ENCODE peak calls at places on chromosomes 12 and 14, in four cellular contexts. N, J, D and M are unnamed samples.

GRCh38 chr12:45575823-45576448 is 153.6 kb upstream of the ARID2 start:
- DNase-seq in D (no peak), J (no peak), N (no peak), M (no peak)

GRCh38 chr14:40682131-40682913 is 924.4 kb upstream of the LRFN5 start:
- DNase-seq in J (no peak), N (peak; percentile 32), D (peak; percentile 1), M (no peak)

GRCh38 chr14:76784881-76785280 is 23.6 kb downstream of the VASH1 start:
- DNase-seq in J (peak; percentile 82), D (peak; percentile 87), N (peak; percentile 77), M (peak; percentile 72)

GRCh38 chr12:78004451-78005093 is 173.9 kb downstream of the NAV3 start:
- DNase-seq in N (no peak), D (no peak), J (no peak), M (no peak)

GRCh38 chr12:13463189-13463588 is 266.7 kb downstream of the EMP1 start:
- DNase-seq in J (no peak), D (no peak), N (no peak), M (no peak)

GRCh38 chr14:77059276-77059934 is 30.9 kb upstream of the IRF2BPL start:
- DNase-seq in N (peak; percentile 95), D (no peak), J (peak; percentile 61), M (peak; percentile 50)

GRCh38 chr14:58362798-58363412 is 32.8 kb upstream of the TOMM20L start:
- DNase-seq in J (no peak), N (peak; percentile 85), D (no peak), M (no peak)

GRCh38 chr14:68084256-68084655 is 264.7 kb downstream of the RAD51B start:
- DNase-seq in D (no peak), N (peak; percentile 37), J (no peak), M (no peak)

GRCh38 chr12:41795910-41796309 is 348.8 kb downstream of the GXYLT1 start:
- DNase-seq in D (peak; percentile 28), J (no peak), N (peak; percentile 27), M (peak; percentile 41)

GRCh38 chr12:76688001-76688400 is 75.9 kb upstream of the ZDHHC17 start:
- DNase-seq in N (peak; percentile 21), J (no peak), D (no peak), M (no peak)

GRCh38 chr14:89607453-89607852 is 190.4 kb upstream of the FOXN3 start:
- DNase-seq in D (no peak), N (no peak), J (no peak), M (no peak)

GRCh38 chr12:75974323-75975273 is 57.0 kb downstream of the PHLDA1 start:
- DNase-seq in N (no peak), J (no peak), D (no peak), M (no peak)

GRCh38 chr14:88518592-88519512 is 36.0 kb downstream of the PTPN21 start:
- DNase-seq in J (no peak), D (no peak), N (peak; percentile 82), M (no peak)

GRCh38 chr12:3743803-3744202 is 9.1 kb downstream of the CRACR2A start:
- DNase-seq in N (no peak), J (no peak), D (no peak), M (no peak)

GRCh38 chr12:111586986-111587385 is 12.1 kb downstream of the ATXN2 start:
- DNase-seq in D (no peak), N (no peak), J (no peak), M (no peak)

GRCh38 chr12:24770851-24771250 is 178.1 kb downstream of the BCAT1 start:
- DNase-seq in J (no peak), D (no peak), N (no peak), M (no peak)

GRCh38 chr12:108884116-108885012 is 4.5 kb downstream of the DAO start:
- DNase-seq in N (peak; percentile 76), D (peak; percentile 42), J (peak; percentile 75), M (peak; percentile 54)

GRCh38 chr12:121576851-121577391 is 3.9 kb downstream of the KDM2B start:
- DNase-seq in J (no peak), N (peak; percentile 89), D (peak; percentile 93), M (peak; percentile 74)

GRCh38 chr14:54667026-54667744 is 100.3 kb downstream of the SAMD4A start:
- DNase-seq in N (no peak), D (no peak), J (no peak), M (no peak)

GRCh38 chr14:72613196-72613974 is 280.5 kb downstream of the DPF3 start:
- DNase-seq in D (no peak), N (peak; percentile 37), J (peak; percentile 81), M (no peak)

GRCh38 chr12:1590083-1590979 is 4.0 kb downstream of the FBXL14 start:
- DNase-seq in J (peak; percentile 30), N (no peak), D (peak; percentile 98), M (no peak)

GRCh38 chr14:59358774-59359173 is 106.4 kb downstream of the GPR135 start:
- DNase-seq in J (no peak), D (no peak), N (peak; percentile 43), M (no peak)

GRCh38 chr12:83656004-83656403 is 969.3 kb downstream of the TMTC2 start:
- DNase-seq in D (no peak), J (no peak), N (peak; percentile 6), M (no peak)

GRCh38 chr12:65603428-65604351 is 220.6 kb upstream of the HMGA2 start:
- DNase-seq in J (peak; percentile 19), D (no peak), N (peak; percentile 92), M (no peak)

GRCh38 chr14:80275208-80275850 is 64.0 kb upstream of the DIO2 start:
- DNase-seq in D (no peak), J (no peak), N (no peak), M (no peak)

GRCh38 chr14:82905762-82906161 is 1372.1 kb upstream of the SEL1L start:
- DNase-seq in N (no peak), J (no peak), D (no peak), M (no peak)

GRCh38 chr14:34474187-34474679 is 12.2 kb upstream of the SPTSSA start:
- DNase-seq in N (no peak), J (no peak), D (no peak), M (no peak)

GRCh38 chr14:34484726-34485125 is 22.7 kb upstream of the SPTSSA start:
- DNase-seq in D (no peak), J (no peak), N (no peak), M (no peak)

GRCh38 chr14:34475163-34475562 is 13.1 kb upstream of the SPTSSA start:
- DNase-seq in D (no peak), N (no peak), J (no peak), M (no peak)

GRCh38 chr14:34482463-34482862 is 20.4 kb upstream of the SPTSSA start:
- DNase-seq in J (no peak), N (no peak), D (no peak), M (no peak)

DNA sequence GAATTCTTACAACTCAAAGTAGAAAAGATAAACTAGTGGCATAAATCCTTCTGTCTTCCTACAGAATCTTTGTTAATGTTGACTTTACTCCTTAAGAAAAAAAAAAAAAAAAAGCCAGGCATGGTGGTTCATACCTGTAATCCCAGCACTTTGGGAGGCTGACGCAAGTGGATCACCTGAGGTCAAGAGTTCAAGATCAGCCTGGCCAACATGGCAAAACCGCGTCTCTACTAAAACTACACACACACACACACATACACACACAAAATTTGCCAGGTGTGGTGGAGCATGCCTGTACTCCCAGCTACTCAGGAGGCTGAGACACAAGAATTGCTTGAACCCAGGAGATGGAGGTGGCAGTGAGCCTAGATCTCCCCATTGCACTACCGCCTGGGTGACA is 17.7 kb upstream of the SPTSSA start:
- DNase-seq in D (no peak), N (no peak), J (no peak), M (no peak)
- H3K4me3 ChIP-seq in D (no peak overlapping the region), N (no peak overlapping the region), J (no peak overlapping the region), M (no peak overlapping the region)

DNA sequence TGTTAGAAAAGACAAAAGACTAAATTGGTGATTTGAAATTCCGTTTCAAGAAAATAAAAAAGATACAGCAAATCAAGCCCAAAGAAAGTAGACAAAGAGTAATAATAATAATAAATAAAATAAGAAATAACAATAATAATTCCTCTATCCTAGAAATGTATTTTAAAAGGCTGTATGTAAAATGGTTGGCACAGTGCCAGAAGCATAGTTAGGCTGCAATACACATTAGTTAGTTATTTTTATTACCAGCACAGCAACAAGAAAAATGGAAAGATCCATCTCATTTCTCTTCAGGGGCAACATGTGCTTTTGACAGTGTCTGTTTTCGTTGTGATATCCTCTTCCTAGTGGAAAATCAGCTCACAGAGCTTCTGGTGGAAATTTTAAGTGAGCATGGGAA is 174.1 kb upstream of the TMTC1 start:
- DNase-seq in N (no peak), J (no peak), D (no peak), M (no peak)
- H3K4me1 ChIP-seq in N (no peaks in the 10 kb centered on the region), J (no peaks in the 10 kb centered on the region), D (no peaks in the 10 kb centered on the region), M (no peaks in the 10 kb centered on the region)

GRCh38 chr12:102956738-102957338 is 636 bp upstream of the ASCL1 start:
- DNase-seq in J (no peak), D (no peak), N (no peak), M (no peak)
- H3K4me3 ChIP-seq in J (no peak overlapping the region), D (peak overlapping the region; percentile 43), N (no peak overlapping the region), M (peak overlapping the region; percentile 33)

DNA sequence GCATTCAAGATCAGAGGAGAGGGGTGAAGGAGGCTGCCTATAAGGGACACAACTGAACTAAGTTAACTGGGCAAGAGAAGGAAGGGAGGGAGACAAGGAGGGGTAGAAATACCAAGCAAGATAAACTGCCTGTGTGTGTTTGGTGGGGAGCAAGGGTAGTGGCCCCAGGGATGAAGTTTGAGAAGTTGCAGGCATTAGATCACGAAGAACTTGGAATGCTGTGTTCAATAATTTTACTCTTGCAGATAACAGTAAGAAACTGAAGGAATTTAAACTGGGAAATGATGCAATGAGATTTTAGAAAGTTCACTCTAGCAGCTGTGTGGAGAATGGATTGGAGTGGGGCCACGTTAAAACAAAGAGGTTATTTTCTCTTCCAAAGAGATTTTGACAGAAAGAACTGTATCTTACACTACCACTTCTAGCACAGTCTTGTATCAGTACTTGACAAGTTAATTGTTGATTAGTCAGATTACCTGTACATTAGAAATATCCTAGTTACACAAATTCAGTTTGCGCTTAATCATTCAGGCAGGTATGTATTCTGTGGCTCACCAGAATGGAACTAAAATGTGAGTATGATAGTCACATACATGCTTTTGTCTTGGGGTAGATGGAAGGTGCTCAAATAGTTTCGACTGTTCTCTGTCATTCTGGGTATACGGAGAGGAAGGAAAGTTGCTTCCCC is 7.4 kb downstream of the PKP2 start:
- DNase-seq in D (no peak), N (no peak), J (no peak), M (no peak)
- H3K4me1 ChIP-seq in D (peaks cover 2% of the 10 kb centered on the region), N (peaks cover 6% of the 10 kb centered on the region), J (peaks cover 25% of the 10 kb centered on the region), M (no peaks in the 10 kb centered on the region)

DNA sequence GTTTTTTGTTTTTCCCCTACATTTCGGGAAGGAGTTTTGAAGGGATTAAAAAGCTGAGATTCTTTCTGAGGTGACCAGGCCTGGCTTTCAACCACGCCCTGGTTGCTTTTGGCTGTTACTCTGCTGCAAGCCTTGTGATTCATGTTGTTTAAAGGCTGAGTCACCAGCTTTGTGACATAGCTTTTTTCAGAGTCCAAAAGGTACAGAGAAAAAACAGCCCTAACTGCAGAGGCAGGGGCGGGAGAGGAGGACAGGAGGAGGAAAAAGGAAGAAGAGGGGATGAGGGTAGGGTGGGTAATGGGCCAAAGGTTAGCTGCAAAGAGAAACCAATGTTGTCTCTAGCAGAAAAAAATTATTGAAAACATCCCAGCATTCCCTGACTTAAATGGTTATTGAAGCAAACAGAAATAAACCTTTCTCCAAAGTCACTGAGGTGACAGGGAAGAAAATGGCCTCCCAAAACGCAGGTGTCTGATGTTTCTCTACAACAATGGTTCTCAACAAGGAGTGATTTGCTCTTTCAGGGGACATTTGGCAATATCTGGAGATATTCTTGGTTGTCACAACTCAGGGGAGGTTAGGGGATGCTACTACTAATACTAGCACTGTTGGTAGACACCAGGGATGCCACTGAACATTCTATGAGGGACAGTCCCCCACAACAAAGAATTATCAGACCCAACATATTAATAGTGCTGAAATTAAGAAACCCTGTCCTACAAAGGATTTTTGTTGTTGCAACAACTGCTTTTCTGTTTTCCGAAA is 2.1 kb upstream of the UBC start:
- DNase-seq in J (peak; percentile 82), D (no peak), N (peak; percentile 99), M (no peak)
- H3K4me3 ChIP-seq in J (no peak overlapping the region), D (peak overlapping the region; percentile 16), N (peak overlapping the region; percentile 94), M (no peak overlapping the region)